ENCODE peak calls at places on chromosomes 1 and 21, in nine cellular contexts. W, Q, X, V, G, Z, I, B and L are unnamed samples.

GRCh38 chr1:156815307-156815826 is 1.3 kb downstream of the SH2D2A start:
- DNase-seq in Z (no peak), B (no peak), W (no peak), V (no peak), X (peak), G (peak), I (no peak), Q (no peak), L (no peak)

GRCh38 chr1:109242387-109242786 is 7.0 kb upstream of the CELSR2 start:
- DNase-seq in Z (no peak), B (no peak), X (no peak), W (no peak), G (no peak), Q (no peak), I (no peak), V (no peak), L (no peak)

GRCh38 chr1:202671388-202671787 is 38.9 kb downstream of the SYT2 start:
- DNase-seq in X (no peak), Q (no peak), W (no peak), V (peak), B (no peak), G (peak), I (no peak), Z (no peak), L (no peak)

GRCh38 chr21:24658016-24658415 is 949.3 kb downstream of the MRPL39 start:
- DNase-seq in G (peak), B (no peak), V (no peak), X (no peak), I (no peak), Z (no peak), W (no peak), Q (no peak), L (no peak)

GRCh38 chr1:222095606-222096475 is 354.0 kb upstream of the DUSP10 start:
- DNase-seq in W (peak), X (peak), G (peak), B (peak), V (peak), Q (peak), Z (no peak), I (peak), L (no peak)

GRCh38 chr1:97758589-97759057 is 162.2 kb downstream of the DPYD start:
- DNase-seq in V (no peak), I (no peak), G (no peak), Z (no peak), B (no peak), W (no peak), X (no peak), Q (no peak), L (no peak)

GRCh38 chr21:29433366-29434059 is 134.8 kb downstream of the BACH1 start:
- DNase-seq in G (no peak), V (no peak), Q (no peak), I (no peak), Z (no peak), X (no peak), B (no peak), W (no peak), L (no peak)

GRCh38 chr1:31670583-31670944 is 25.9 kb upstream of the PEF1 start:
- DNase-seq in W (no peak), X (no peak), V (no peak), Q (no peak), Z (no peak), G (no peak), B (no peak), I (no peak), L (no peak)

GRCh38 chr1:94599090-94599813 is 57.7 kb upstream of the F3 start:
- DNase-seq in G (peak), W (no peak), V (no peak), I (no peak), B (no peak), X (peak), Q (no peak), Z (no peak), L (no peak)

GRCh38 chr21:40200962-40201361 is 333.7 kb downstream of the PCP4 start:
- DNase-seq in W (no peak), V (no peak), G (no peak), Z (no peak), X (no peak), B (no peak), I (no peak), Q (no peak), L (no peak)

GRCh38 chr1:229155472-229155871 is 115.4 kb upstream of the RAB4A start:
- DNase-seq in B (no peak), Z (no peak), X (peak), Q (no peak), V (no peak), G (no peak), W (no peak), I (peak), L (no peak)

GRCh38 chr1:236016782-236017400 is 48.0 kb downstream of the NID1 start:
- DNase-seq in Q (no peak), Z (no peak), V (no peak), W (no peak), B (no peak), G (peak), I (no peak), X (no peak), L (no peak)

GRCh38 chr1:94783342-94784264 is 36.6 kb upstream of the SLC44A3 start:
- DNase-seq in I (no peak), G (peak), Z (peak), B (no peak), Q (no peak), W (no peak), V (peak), X (peak), L (no peak)

GRCh38 chr1:161943713-161944112 is 80.0 kb downstream of the OLFML2B start:
- DNase-seq in V (peak), I (no peak), X (no peak), Z (no peak), Q (no peak), G (no peak), B (no peak), W (no peak), L (no peak)

GRCh38 chr21:27571706-27572105 is 604.8 kb upstream of the ADAMTS5 start:
- DNase-seq in G (peak), W (no peak), V (no peak), Z (no peak), I (no peak), B (no peak), Q (no peak), X (no peak), L (no peak)

GRCh38 chr1:10074855-10075418 is 42.2 kb downstream of the UBE4B start:
- DNase-seq in I (no peak), G (no peak), W (no peak), V (no peak), B (no peak), Z (no peak), X (no peak), Q (no peak), L (no peak)

GRCh38 chr1:117595993-117596720 is 9.7 kb upstream of the TENT5C start:
- DNase-seq in X (no peak), G (no peak), V (no peak), Q (no peak), W (no peak), B (no peak), Z (no peak), I (no peak), L (no peak)

GRCh38 chr21:46116189-46116845 is 18.4 kb downstream of the COL6A2 start:
- DNase-seq in Z (peak), V (no peak), X (peak), Q (no peak), W (no peak), B (no peak), G (no peak), I (no peak), L (no peak)

GRCh38 chr21:41631564-41632461 is 123.9 kb upstream of the TMPRSS2 start:
- DNase-seq in W (no peak), X (peak), G (peak), V (peak), B (no peak), I (no peak), Z (no peak), Q (peak), L (no peak)

GRCh38 chr1:38029725-38030511 is 16.7 kb downstream of the POU3F1 start:
- DNase-seq in X (no peak), Q (peak), G (peak), B (no peak), W (no peak), V (no peak), Z (no peak), I (peak), L (no peak)

GRCh38 chr1:33030575-33030974 is 6.1 kb downstream of the AK2 start:
- DNase-seq in Z (no peak), X (no peak), I (no peak), W (no peak), Q (no peak), B (no peak), V (no peak), G (peak), L (no peak)

GRCh38 chr1:64062941-64063581 is 140.4 kb upstream of the UBE2U start:
- DNase-seq in I (no peak), Z (no peak), B (no peak), G (no peak), Q (no peak), V (no peak), W (no peak), X (no peak), L (no peak)